ENCODE peak calls at places on chromosomes 12 and 14, in eight cellular contexts. E, X, U, D, Q, T, J and A are unnamed samples.

GRCh38 chr12:118571730-118572129 is 195.4 kb downstream of the SUDS3 start:
- DNase-seq in E (no peak), X (no peak), U (no peak), D (no peak), Q (no peak), T (no peak), J (no peak), A (no peak)

GRCh38 chr12:58433969-58434368 is 486.3 kb downstream of the LRIG3 start:
- DNase-seq in E (no peak), X (no peak), U (peak; percentile 62), D (no peak), Q (peak; percentile 78), T (no peak), J (no peak), A (peak; percentile 75)

GRCh38 chr12:52879394-52880351 is 25.2 kb downstream of the KRT8 start:
- DNase-seq in E (peak; percentile 66), X (peak; percentile 53), U (peak; percentile 90), D (peak; percentile 94), Q (peak; percentile 94), T (peak; percentile 82), J (peak; percentile 52), A (peak; percentile 76)

GRCh38 chr14:76109087-76109880 is 42.4 kb upstream of the GPATCH2L start:
- DNase-seq in E (no peak), X (no peak), U (no peak), D (no peak), Q (no peak), T (no peak), J (no peak), A (no peak)

GRCh38 chr12:122845041-122845864 is 10.0 kb downstream of the HIP1R start:
- DNase-seq in E (no peak), X (no peak), U (no peak), D (no peak), Q (no peak), T (no peak), J (no peak), A (no peak)

GRCh38 chr12:52627395-52628110 is 9.2 kb upstream of the KRT73 start:
- DNase-seq in E (no peak), X (no peak), U (no peak), D (no peak), Q (no peak), T (no peak), J (no peak), A (no peak)

GRCh38 chr14:65689070-65689469 is 276.5 kb downstream of the FUT8 start:
- DNase-seq in E (no peak), X (no peak), U (no peak), D (no peak), Q (no peak), T (no peak), J (no peak), A (no peak)

GRCh38 chr12:89525824-89526770 is at the start of gene POC1B:
- DNase-seq in E (peak; percentile 72), X (peak; percentile 73), U (peak; percentile 82), D (peak; percentile 96), Q (peak; percentile 69), T (peak; percentile 83), J (peak; percentile 25), A (peak; percentile 85)

GRCh38 chr12:56159482-56160105 is 1.4 kb downstream of the MYL6 start:
- DNase-seq in E (no peak), X (no peak), U (no peak), D (no peak), Q (no peak), T (no peak), J (no peak), A (no peak)

GRCh38 chr14:104001003-104001402 is 58.7 kb upstream of the RD3L start:
- DNase-seq in E (no peak), X (no peak), U (no peak), D (peak; percentile 30), Q (no peak), T (peak; percentile 43), J (no peak), A (no peak)